ENCODE peak calls at places on chromosomes 3 and 15, in six cellular contexts. J is K562, F is H1, M is HCT116, G is HepG2, X is GM12878. V is an unnamed sample.

GRCh38 chr15:83571820-83572707 is 81.9 kb upstream of the ADAMTSL3 start:
- DNase-seq in F (no peak), G (no peak), J (peak; percentile 47), M (peak; percentile 12), X (no peak), V (peak; percentile 28)

GRCh38 chr3:4977001-4977888 is 2.0 kb upstream of the BHLHE40 start:
- DNase-seq in J (peak; percentile 99), X (peak; percentile 89), M (no peak), F (no peak), G (peak; percentile 84), V (peak; percentile 92)

GRCh38 chr3:159786489-159787181 is 202.0 kb upstream of the IL12A start:
- DNase-seq in G (no peak), X (no peak), F (no peak), J (no peak), M (no peak), V (no peak)

GRCh38 chr15:88663216-88663615 is 24.4 kb downstream of the ISG20 start:
- DNase-seq in G (no peak), M (no peak), J (no peak), F (no peak), X (no peak), V (no peak)

GRCh38 chr15:57519806-57520205 is 71.9 kb upstream of the MYZAP start:
- DNase-seq in J (no peak), G (no peak), F (no peak), M (no peak), X (no peak), V (no peak)

GRCh38 chr3:127408022-127408683 is 120.3 kb upstream of the PRR20G start:
- DNase-seq in M (no peak), F (no peak), G (no peak), J (no peak), X (no peak), V (no peak)

GRCh38 chr3:72897758-72898007 is 9.8 kb downstream of the GXYLT2 start:
- DNase-seq in M (no peak), F (no peak), X (no peak), J (no peak), G (no peak), V (no peak)

GRCh38 chr15:70258369-70259029 is 160.8 kb upstream of the TLE3 start:
- DNase-seq in F (no peak), G (no peak), M (no peak), X (no peak), J (peak; percentile 15), V (peak; percentile 10)

GRCh38 chr3:191244242-191244867 is 45.3 kb downstream of the OSTN start:
- DNase-seq in G (peak; percentile 6), M (no peak), J (no peak), X (no peak), F (no peak), V (peak; percentile 39)

GRCh38 chr3:165800970-165801369 is 36.3 kb downstream of the BCHE start:
- DNase-seq in M (no peak), J (no peak), G (no peak), F (no peak), X (no peak), V (no peak)

GRCh38 chr3:138944842-138945645 is 1.9 kb downstream of the FOXL2 start:
- DNase-seq in M (no peak), J (peak; percentile 76), F (no peak), G (no peak), X (no peak), V (no peak)
- TF ChIP-seq EZH2 in M (no peak), J (no peak), F (peak; percentile 84), G (no peak), X (peak; percentile 45), V (peak; percentile 88)

DNA sequence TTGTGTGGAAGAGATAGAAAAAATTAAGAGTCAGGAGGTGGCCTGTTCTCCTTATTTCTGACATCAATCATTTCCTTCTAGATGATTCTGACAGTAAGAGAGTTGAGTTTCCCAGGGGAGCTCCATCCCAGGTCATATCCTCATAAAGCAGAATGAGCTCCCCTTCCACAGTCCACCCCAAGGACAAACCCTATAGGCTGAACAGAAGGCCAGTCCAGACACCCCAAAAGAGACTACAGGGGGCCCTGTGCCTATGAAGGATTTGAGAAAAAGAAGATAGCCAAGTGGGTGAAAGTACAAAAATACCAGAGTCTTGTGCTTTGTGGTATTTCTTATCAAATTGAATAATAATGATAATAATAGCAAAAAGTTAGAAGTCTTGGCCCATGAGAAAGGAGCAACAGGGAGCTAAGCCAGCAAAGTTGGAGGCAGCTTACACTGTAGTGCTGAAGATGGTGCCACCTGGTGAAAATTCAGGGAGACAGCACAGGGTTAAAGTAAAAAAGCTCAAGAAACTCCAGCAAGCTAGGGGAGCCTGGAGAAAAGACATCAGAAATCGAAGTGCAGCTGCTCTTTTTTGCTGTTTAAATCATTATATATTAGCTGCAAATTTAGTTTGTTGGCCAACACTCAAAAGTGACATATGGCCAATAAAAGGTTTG is 35.9 kb upstream of the SLC24A5 start:
- DNase-seq in X (no peak), F (peak; percentile 13), J (peak; percentile 0), M (no peak), G (peak; percentile 26), V (peak; percentile 18)
- H3K4me1 ChIP-seq in X (no peaks in the 10 kb centered on the region), F (no peaks in the 10 kb centered on the region), J (no peaks in the 10 kb centered on the region), M (no peaks in the 10 kb centered on the region), G (no peaks in the 10 kb centered on the region), V (no peaks in the 10 kb centered on the region)

GRCh38 chr3:79167651-79168416 is 600.0 kb downstream of the ROBO1 start:
- DNase-seq in M (no peak), F (no peak), G (no peak), X (no peak), J (no peak), V (peak; percentile 36)
- TF ChIP-seq MAX in M (no peak), F (no peak), G (no peak), X (no peak), J (no peak), V (no peak)

GRCh38 chr3:36942632-36943248 is 2.1 kb downstream of the TRANK1 start:
- DNase-seq in M (no peak), F (no peak), G (no peak), X (no peak), J (no peak), V (no peak)

GRCh38 chr3:36945326-36945980 is 599 bp upstream of the TRANK1 start:
- DNase-seq in J (no peak), X (no peak), F (no peak), M (no peak), G (no peak), V (no peak)

GRCh38 chr3:36943601-36944000 is 1.3 kb downstream of the TRANK1 start:
- DNase-seq in F (no peak), G (no peak), J (no peak), M (no peak), X (no peak), V (no peak)

GRCh38 chr3:36944641-36945270 is at the start of gene TRANK1:
- DNase-seq in M (no peak), F (no peak), J (no peak), G (no peak), X (no peak), V (peak; percentile 35)

DNA sequence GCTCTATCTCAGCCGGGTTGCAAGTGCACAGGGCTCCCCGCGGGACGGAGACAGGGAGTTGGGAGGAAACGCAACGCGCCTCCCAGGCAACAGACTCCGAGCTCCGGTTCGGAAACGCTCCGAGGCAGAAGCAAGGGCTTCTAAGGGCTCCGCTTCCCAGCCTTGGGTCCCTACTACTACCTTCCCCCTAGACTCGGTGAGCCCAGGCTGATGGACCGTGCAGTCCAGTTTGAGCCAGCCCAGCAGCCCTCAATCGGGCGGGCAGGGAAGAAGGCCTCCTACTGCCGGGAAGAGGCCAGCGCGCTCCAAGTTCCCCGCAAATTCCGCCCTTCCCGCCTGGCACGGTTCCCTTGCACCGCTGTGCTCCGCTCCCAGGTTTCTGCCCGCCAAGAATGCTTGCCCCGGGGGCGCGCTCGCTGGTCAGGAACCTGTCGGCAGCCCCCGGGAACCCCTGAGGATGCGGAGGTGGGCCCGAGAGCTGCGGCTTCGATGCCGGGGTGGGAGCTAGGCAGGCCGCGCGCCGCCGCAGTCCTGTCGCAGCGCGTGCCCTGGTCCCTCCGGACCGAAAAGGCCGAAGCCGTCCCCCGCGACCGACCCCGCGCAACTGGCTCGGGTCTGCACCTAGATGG is 728 bp downstream of the TRANK1 start:
- DNase-seq in G (no peak), J (no peak), X (no peak), F (no peak), M (no peak), V (peak; percentile 61)
- TF ChIP-seq EZH2 in G (no peak), J (no peak), X (no peak), F (peak; percentile 68), M (no peak), V (no peak)

GRCh38 chr3:15300318-15301078 is 31.9 kb downstream of the SH3BP5 start:
- DNase-seq in F (no peak), J (no peak), X (no peak), G (no peak), M (peak; percentile 75), V (peak; percentile 94)
- H3K4me1 ChIP-seq in F (no peaks in the 10 kb centered on the region), J (peaks cover 49% of the 10 kb centered on the region), X (no peaks in the 10 kb centered on the region), G (no peaks in the 10 kb centered on the region), M (peaks cover 17% of the 10 kb centered on the region), V (peaks cover 41% of the 10 kb centered on the region)

GRCh38 chr3:119627461-119627860 is 29.8 kb downstream of the PLA1A start:
- DNase-seq in G (no peak), J (no peak), X (peak; percentile 34), M (no peak), F (no peak), V (peak; percentile 78)
- TF ChIP-seq MAX in G (no peak), J (no peak), X (no peak), M (no peak), F (no peak), V (no peak)

GRCh38 chr15:28885630-28886430 is at the start of gene APBA2:
- DNase-seq in J (peak; percentile 68), X (no peak), G (no peak), M (no peak), F (no peak), V (no peak)
- TF ChIP-seq EZH2 in J (no peak), X (no peak), G (peak; percentile 19), M (no peak), F (no peak), V (no peak)

GRCh38 chr3:128780438-128780837 is 54.5 kb downstream of the RAB7A start:
- DNase-seq in X (no peak), G (no peak), F (no peak), M (no peak), J (no peak), V (no peak)
- H3K4me1 ChIP-seq in X (peaks cover 38% of the 10 kb centered on the region), G (peaks cover 75% of the 10 kb centered on the region), F (peaks cover 2% of the 10 kb centered on the region), M (no peaks in the 10 kb centered on the region), J (no peaks in the 10 kb centered on the region), V (no peaks in the 10 kb centered on the region)